ENCODE peak calls at places on chromosome 1, in five cellular contexts. I is OCI-LY7, E is neural progenitor cell, W is GM23338, F is PC-3. B is an unnamed sample.

GRCh38 chr1:156551866-156552265 is 20.5 kb downstream of the IQGAP3 start:
- DNase-seq in I (no peak), E (no peak), W (no peak), F (peak), B (no peak)

GRCh38 chr1:14606632-14607031 is 8.1 kb downstream of the KAZN start:
- DNase-seq in I (peak), E (peak), W (no peak), F (peak), B (no peak)

GRCh38 chr1:233216009-233216408 is 79.5 kb downstream of the PCNX2 start:
- DNase-seq in I (no peak), E (no peak), W (no peak), F (no peak), B (no peak)

GRCh38 chr1:182446033-182446669 is 3.8 kb upstream of the RGSL1 start:
- DNase-seq in I (peak), E (peak), W (peak), F (peak), B (peak)

GRCh38 chr1:228667224-228667623 is 68.1 kb upstream of the RHOU start:
- DNase-seq in I (no peak), E (no peak), W (no peak), F (no peak), B (no peak)

GRCh38 chr1:35316264-35316663 is 47.8 kb downstream of the ZMYM4 start:
- DNase-seq in I (no peak), E (no peak), W (no peak), F (no peak), B (no peak)

GRCh38 chr1:109981128-109981379 is 3.5 kb upstream of the AHCYL1 start:
- DNase-seq in I (no peak), E (no peak), W (no peak), F (no peak), B (no peak)

GRCh38 chr1:86084998-86085397 is 71.6 kb downstream of the COL24A1 start:
- DNase-seq in I (no peak), E (no peak), W (no peak), F (no peak), B (no peak)

GRCh38 chr1:24027838-24028468 is 47.8 kb upstream of the SRSF10 start:
- DNase-seq in I (peak), E (no peak), W (peak), F (peak), B (peak)

GRCh38 chr1:87410771-87411170 is 82.1 kb downstream of the LMO4 start:
- DNase-seq in I (no peak), E (no peak), W (no peak), F (no peak), B (no peak)

GRCh38 chr1:246705368-246705767 is 18.8 kb upstream of the SCCPDH start:
- DNase-seq in I (no peak), E (no peak), W (no peak), F (peak), B (no peak)
- TF ChIP-seq EZH2phosphoT487 in I (no peak), E (no peak), W (no peak), F (no peak), B (no peak)

GRCh38 chr1:15760520-15761211 is 2.1 kb downstream of the FBLIM1 start:
- DNase-seq in I (no peak), E (peak), W (peak), F (peak), B (peak)
- H2AFZ ChIP-seq in I (no peak), E (no peak), W (no peak), F (peak), B (no peak)

DNA sequence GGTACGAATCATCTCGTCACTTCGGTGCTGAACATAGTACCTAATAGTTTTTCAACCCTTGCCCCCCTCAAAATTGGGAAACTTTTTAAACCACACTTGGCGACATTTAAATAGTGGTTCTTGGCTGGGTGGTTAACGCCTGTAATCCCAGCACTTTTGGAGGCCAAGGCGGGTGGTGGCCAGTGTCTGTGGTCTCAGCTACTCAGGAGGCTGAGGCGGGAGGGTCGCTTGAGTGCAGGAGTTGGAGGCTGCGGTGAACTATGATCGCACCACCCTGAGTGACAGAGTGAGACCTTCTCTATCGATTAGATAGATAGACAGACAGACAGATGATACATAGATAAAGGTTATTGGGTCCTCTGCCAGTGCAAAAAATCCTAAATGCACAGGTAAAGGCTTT is 55.5 kb upstream of the RASAL2 start:
- DNase-seq in I (no peak), E (no peak), W (no peak), F (no peak), B (no peak)
- H3K4me2 ChIP-seq in I (no peak), E (peak), W (peak), F (peak), B (peak)

GRCh38 chr1:92817137-92817697 is 14.6 kb upstream of the RPL5 start:
- DNase-seq in I (no peak), E (no peak), W (no peak), F (peak), B (peak)
- TF ChIP-seq EZH2phosphoT487 in I (no peak), E (no peak), W (no peak), F (no peak), B (no peak)

DNA sequence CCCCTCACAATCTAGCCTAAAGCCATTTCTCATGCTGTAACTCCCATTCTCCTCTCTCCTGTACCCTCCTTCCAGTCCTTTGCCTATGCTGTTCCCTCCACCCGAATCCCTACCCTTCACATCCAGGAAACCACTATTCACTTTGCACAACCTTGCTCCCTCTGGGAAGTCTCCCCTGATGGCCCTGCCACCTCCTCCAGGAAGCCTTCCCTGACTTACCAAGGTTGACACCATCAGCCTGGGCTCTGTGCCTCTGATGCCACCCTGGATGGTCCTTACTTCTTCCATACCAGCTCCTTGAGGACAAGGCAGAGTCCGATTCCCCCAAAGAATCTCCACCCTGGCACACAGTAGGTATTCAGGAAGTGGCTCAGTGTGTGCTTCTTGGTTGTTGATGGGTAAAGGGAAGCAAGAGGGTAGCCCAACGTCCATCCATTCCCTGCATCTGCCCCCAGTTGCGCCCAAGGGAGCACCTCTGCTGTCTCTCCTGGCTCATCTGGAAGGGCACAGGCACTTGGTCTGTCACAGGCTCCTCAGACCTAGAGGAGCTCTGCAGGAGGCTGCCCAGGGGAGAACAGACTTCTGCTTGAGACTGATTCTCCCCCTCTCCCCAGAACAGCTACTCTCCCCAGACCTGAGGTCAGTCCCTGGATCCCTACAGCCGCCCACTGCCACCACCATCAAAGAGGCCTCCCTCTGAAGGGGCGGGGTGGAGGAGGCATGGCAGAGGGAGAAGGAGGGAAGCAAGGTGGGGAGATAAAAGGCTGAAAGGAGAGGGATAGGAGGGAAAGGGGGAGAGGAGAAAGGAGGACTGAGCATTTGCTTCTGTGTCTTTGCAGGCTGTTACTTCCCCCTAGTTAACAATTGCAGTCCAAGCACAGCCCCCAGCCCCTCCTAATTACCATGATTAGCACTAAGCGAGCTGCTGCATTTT is 36.1 kb upstream of the ZC3H12A start:
- DNase-seq in I (no peak), E (no peak), W (no peak), F (no peak), B (no peak)
- H2AFZ ChIP-seq in I (no peak), E (no peak), W (no peak), F (no peak), B (no peak)

DNA sequence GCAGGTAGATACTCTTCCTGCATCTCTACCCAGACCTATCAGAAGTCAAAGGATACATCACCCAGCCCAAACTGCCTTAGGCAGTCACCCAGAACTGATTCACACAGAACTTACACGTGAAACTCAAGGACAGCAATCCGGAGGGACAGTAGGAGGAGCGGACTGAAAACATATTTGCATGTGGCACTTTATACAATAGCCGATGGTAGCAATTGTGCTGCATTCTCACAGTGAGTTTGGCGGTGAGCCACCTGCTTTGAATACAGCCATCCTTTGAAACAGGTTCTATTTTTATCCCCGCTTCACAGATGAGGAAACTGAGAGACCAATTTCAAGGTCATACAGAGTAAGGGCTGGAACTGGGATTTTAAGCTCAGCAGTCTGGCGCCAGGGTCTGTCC is 69.5 kb downstream of the EDEM3 start:
- DNase-seq in I (peak), E (no peak), W (no peak), F (no peak), B (no peak)
- H3K4me2 ChIP-seq in I (peak), E (no peak), W (no peak), F (no peak), B (no peak)

DNA sequence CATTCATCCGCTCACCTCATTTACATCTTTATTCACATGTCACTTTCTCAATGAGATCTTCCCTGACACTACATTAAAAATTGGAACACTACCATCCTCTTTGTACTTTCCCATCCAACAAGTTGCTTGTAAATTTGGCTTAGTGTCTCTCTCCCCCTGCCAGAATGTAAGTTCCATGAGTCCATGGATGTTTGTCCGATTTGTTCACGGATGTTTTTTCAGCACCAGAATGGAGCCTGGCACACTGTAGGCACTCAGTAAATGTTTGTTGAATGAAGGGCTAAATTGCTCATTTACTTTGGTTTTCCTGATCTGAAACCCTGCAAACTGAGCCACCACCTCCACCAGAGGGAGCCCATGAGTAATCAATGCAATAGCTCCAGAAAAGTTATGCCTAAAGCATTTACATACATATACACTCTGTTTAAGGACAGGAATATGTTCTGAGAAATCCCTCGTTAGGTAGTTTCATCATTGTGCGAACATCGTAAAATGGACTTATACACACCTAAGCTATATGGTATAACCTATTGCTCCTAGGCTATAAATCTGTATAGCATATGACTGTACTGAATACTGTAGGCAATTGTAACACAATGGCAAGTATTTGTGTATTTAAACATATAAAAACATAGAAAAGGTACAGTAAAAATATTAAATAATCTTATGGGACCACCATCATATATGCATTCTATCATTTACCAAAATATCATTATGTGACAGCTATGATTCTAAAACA is 2.8 kb upstream of the EYA3 start:
- DNase-seq in I (peak), E (peak), W (peak), F (peak), B (peak)
- TF ChIP-seq EZH2phosphoT487 in I (no peak), E (no peak), W (no peak), F (no peak), B (no peak)

GRCh38 chr1:38962560-38962959 is 20.9 kb upstream of the RHBDL2 start:
- DNase-seq in I (no peak), E (no peak), W (no peak), F (peak), B (no peak)
- H2AFZ ChIP-seq in I (no peak), E (no peak), W (peak), F (no peak), B (no peak)

DNA sequence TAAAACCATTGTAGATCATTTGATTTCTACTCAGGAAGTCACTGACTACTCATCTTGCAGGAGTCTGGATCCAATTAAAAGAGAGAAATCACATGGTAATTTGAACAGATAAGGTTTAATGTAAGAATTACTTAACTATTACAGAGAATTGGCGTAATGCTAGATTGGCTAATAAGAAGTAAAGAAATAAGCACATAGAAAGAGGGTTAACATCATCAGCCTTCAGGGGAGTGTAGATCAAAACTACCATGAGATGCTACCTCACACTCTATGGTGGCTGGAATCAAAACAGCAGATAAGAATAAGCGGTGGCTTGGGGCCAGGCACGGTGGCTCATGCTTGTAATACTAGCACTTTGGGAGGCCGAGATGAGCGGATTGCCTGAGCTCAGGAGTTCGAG is 11.7 kb downstream of the ST3GAL3 start:
- DNase-seq in I (no peak), E (no peak), W (no peak), F (no peak), B (no peak)
- H3K4me2 ChIP-seq in I (no peak), E (no peak), W (no peak), F (no peak), B (no peak)

GRCh38 chr1:205602118-205602517 is 29.7 kb downstream of the ELK4 start:
- DNase-seq in I (no peak), E (no peak), W (no peak), F (no peak), B (no peak)

GRCh38 chr1:205599667-205600042 is 32.2 kb downstream of the ELK4 start:
- DNase-seq in I (no peak), E (no peak), W (no peak), F (no peak), B (no peak)

GRCh38 chr1:205601209-205601608 is 30.6 kb downstream of the ELK4 start:
- DNase-seq in I (no peak), E (no peak), W (no peak), F (no peak), B (peak)

GRCh38 chr1:205598841-205599666 is 32.8 kb downstream of the ELK4 start:
- DNase-seq in I (no peak), E (no peak), W (no peak), F (no peak), B (peak)

GRCh38 chr1:205600085-205600484 is 31.7 kb downstream of the ELK4 start:
- DNase-seq in I (no peak), E (no peak), W (no peak), F (peak), B (no peak)
- TF ChIP-seq EZH2phosphoT487 in I (no peak), E (no peak), W (no peak), F (no peak), B (no peak)

B was measured in hepatocyte.